ENCODE peak calls at places on chromosomes 16 and 17, in ten cellular contexts. S is K562, X is H54, U is endothelial cell of umbilical vein, T is A549, W is IMR-90, C is HCT116, Y is NB4, E is tibial nerve, A is adrenal gland. K is an unnamed sample.

GRCh38 chr17:76383645-76384221 is 676 bp upstream of the SPHK1 start:
- DNase-seq in X (no peak), A (no peak), Y (peak; percentile 74), T (peak; percentile 88), C (no peak), U (peak; percentile 68), E (peak; percentile 24), W (peak; percentile 53), S (peak; percentile 57), K (no peak)

GRCh38 chr16:1961651-1962067 is 2.3 kb downstream of the NDUFB10 start:
- DNase-seq in A (no peak), U (no peak), T (no peak), C (no peak), X (no peak), E (no peak), Y (peak; percentile 73), S (no peak), W (no peak), K (no peak)

GRCh38 chr17:10217916-10218315 is 19.5 kb upstream of the GAS7 start:
- DNase-seq in C (no peak), E (no peak), U (no peak), Y (peak; percentile 57), X (no peak), S (no peak), A (no peak), W (peak; percentile 21), T (no peak), K (no peak)

GRCh38 chr16:47978491-47979490 is 177.0 kb downstream of the ABCC12 start:
- DNase-seq in Y (no peak), A (no peak), S (no peak), U (no peak), T (no peak), E (no peak), C (no peak), X (no peak), W (no peak), K (no peak)

GRCh38 chr17:6413073-6413472 is 21.8 kb downstream of the AIPL1 start:
- DNase-seq in T (peak; percentile 84), A (no peak), X (peak; percentile 52), S (peak; percentile 11), E (no peak), U (peak; percentile 67), C (peak; percentile 36), Y (peak; percentile 55), W (peak; percentile 40), K (no peak)

GRCh38 chr17:8766731-8767130 is 8.4 kb upstream of the SPDYE4 start:
- DNase-seq in C (no peak), X (no peak), U (no peak), Y (no peak), A (no peak), E (no peak), W (no peak), S (no peak), T (no peak), K (no peak)

GRCh38 chr17:3535253-3535995 is 22.2 kb downstream of the TRPV3 start:
- DNase-seq in U (peak; percentile 27), S (peak; percentile 38), T (peak; percentile 90), C (peak; percentile 76), A (peak; percentile 54), W (peak; percentile 62), Y (peak; percentile 40), E (peak; percentile 54), X (no peak), K (peak; percentile 80)

GRCh38 chr17:53896047-53896446 is 73.3 kb downstream of the KIF2B start:
- DNase-seq in Y (peak; percentile 58), U (no peak), X (no peak), S (no peak), A (no peak), C (no peak), E (no peak), W (no peak), T (no peak), K (no peak)

GRCh38 chr17:51118330-51119195 is 2.1 kb downstream of the SPAG9 start:
- DNase-seq in Y (no peak), A (peak; percentile 42), C (no peak), T (no peak), E (peak; percentile 30), U (peak; percentile 47), X (no peak), S (no peak), W (no peak), K (no peak)

GRCh38 chr17:51119415-51120356 is 982 bp downstream of the SPAG9 start:
- DNase-seq in S (no peak), W (peak; percentile 46), A (peak; percentile 60), C (peak; percentile 38), X (peak; percentile 55), E (peak; percentile 32), Y (peak; percentile 76), U (peak; percentile 65), T (peak; percentile 50), K (peak; percentile 43)

GRCh38 chr17:51120357-51120738 is 320 bp downstream of the SPAG9 start:
- DNase-seq in U (peak; percentile 55), Y (no peak), E (peak; percentile 25), W (peak; percentile 14), T (peak; percentile 56), S (peak; percentile 49), A (peak; percentile 69), X (peak; percentile 47), C (no peak), K (peak; percentile 53)

GRCh38 chr17:51121620-51122472 is 1.2 kb upstream of the SPAG9 start:
- DNase-seq in C (peak; percentile 100), U (peak; percentile 93), E (peak; percentile 86), T (peak; percentile 99), A (peak; percentile 94), X (peak; percentile 98), Y (peak; percentile 94), S (peak; percentile 91), W (peak; percentile 94), K (peak; percentile 93)

DNA sequence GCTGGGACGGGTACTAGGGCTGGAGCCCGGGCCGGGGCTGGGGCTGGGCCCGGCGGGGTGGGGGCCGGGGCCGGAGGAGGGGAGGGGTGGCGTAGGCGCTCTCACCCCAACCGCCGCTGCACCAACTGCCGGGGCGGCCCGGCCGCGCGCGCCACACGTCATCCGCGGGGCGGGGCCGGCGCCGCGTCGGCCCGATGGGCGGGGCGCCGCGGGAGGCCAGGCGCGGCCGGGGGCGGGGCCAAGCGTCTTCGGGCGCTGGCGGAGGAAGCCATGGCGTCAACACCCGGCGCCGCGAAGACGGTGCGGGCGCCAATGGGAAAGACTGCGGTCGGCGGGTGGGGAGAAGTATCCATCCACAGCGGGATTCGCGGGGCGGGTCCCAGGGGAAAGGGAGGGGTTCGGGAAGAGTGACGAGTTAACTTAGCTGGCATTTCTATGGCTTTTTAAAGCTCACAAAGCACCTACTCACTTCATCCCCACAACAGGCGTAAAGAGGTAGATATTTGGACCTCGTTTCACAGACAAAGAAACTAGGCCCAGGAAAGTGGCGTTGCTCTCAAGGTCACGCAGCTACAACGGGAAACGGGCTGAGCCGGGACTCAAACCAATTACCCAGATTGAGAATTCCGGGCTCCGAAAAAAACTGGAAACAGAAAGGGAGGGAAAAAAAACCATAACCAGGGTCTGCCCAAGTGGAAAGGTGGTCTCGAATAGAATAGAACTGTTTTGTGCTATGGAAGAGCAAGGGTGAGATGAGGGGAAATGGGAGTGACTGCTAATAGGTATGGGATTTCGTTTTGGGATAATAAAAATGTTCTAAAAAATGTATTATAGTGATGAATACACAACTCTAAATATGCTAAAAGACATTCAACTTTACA is at the start of gene SPAG9:
- DNase-seq in X (peak; percentile 98), T (peak; percentile 97), E (peak; percentile 94), W (peak; percentile 94), A (peak; percentile 96), Y (peak; percentile 94), C (peak; percentile 95), U (peak; percentile 97), S (peak; percentile 95), K (peak; percentile 95)
- TF ChIP-seq POLR2A in X (peak; percentile 78), T (peak; percentile 46), E (peak; percentile 90), W (peak; percentile 96), A (peak; percentile 90), Y (peak; percentile 67), C (peak; percentile 45), U (no peak), S (peak; percentile 21), K (peak; percentile 65)

GRCh38 chr16:71626858-71627213 is 852 bp downstream of the MARVELD3 start:
- DNase-seq in T (peak; percentile 45), X (no peak), C (peak; percentile 56), Y (no peak), U (no peak), S (peak; percentile 48), W (no peak), E (no peak), A (no peak), K (no peak)

GRCh38 chr16:71627631-71628236 is 1.8 kb downstream of the MARVELD3 start:
- DNase-seq in Y (no peak), A (no peak), S (peak; percentile 33), X (no peak), T (no peak), W (no peak), U (no peak), C (no peak), E (no peak), K (no peak)

GRCh38 chr16:71625113-71625850 is 702 bp upstream of the MARVELD3 start:
- DNase-seq in A (no peak), X (no peak), E (no peak), Y (no peak), S (no peak), U (no peak), W (no peak), T (no peak), C (no peak), K (no peak)

GRCh38 chr16:71628810-71629209 is 2.8 kb downstream of the MARVELD3 start:
- DNase-seq in T (no peak), U (peak; percentile 54), X (peak; percentile 42), E (no peak), S (no peak), C (no peak), Y (peak; percentile 15), A (no peak), W (no peak), K (no peak)

DNA sequence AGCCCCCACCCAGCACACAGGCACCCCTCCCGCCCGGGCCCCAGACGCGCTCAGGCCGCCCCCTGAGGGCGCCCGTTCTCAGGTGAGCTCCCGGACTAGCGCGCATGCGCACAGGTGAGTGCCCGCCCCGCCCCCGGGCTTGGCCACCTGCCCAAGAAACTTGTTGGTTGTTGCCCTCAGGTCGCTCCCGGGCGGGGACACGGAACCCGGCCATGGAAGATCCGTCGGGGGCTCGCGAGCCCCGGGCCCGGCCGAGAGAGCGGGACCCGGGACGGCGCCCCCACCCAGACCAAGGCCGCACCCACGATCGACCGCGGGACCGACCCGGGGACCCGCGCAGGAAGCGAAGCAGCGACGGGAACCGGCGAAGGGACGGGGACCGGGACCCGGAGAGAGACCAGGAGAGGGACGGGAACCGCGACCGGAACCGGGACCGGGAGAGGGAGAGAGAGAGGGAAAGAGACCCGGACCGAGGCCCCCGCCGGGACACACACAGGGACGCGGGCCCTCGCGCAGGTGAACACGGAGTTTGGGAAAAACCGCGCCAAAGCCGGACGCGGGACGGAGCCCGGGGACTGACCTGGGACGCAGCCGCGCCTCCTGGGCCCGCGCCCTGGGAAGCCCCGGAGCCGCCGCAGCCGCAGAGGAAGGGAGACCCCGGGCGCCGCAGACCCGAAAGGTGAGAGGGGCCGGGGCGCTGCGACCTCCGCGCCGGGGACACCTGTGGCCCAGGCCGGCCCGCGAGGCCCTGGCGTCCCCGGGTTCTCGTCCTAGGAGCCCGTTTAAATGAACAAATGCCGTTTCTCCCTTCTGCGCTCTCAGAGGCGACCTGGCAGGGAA is at the start of gene MARVELD3:
- DNase-seq in T (peak; percentile 17), W (no peak), C (peak; percentile 76), Y (no peak), U (no peak), S (peak; percentile 62), A (no peak), X (no peak), E (no peak), K (peak; percentile 43)
- TF ChIP-seq POLR2A in T (no peak), W (no peak), C (no peak), Y (no peak), U (no peak), S (no peak), A (no peak), X (no peak), E (no peak), K (no peak)

GRCh38 chr16:79071424-79071823 is 529.1 kb downstream of the MAF start:
- DNase-seq in A (no peak), T (no peak), E (peak; percentile 28), C (no peak), S (no peak), Y (no peak), X (no peak), W (no peak), U (no peak), K (peak; percentile 61)

GRCh38 chr16:79069118-79069517 is 531.4 kb downstream of the MAF start:
- DNase-seq in X (no peak), Y (no peak), W (no peak), S (no peak), E (no peak), U (no peak), C (no peak), T (no peak), A (no peak), K (no peak)

GRCh38 chr16:79066621-79067020 is 533.9 kb downstream of the MAF start:
- DNase-seq in E (no peak), U (no peak), A (peak; percentile 22), W (no peak), C (no peak), Y (no peak), S (no peak), X (no peak), T (no peak), K (no peak)

GRCh38 chr16:79067600-79067999 is 532.9 kb downstream of the MAF start:
- DNase-seq in S (no peak), T (no peak), A (no peak), Y (no peak), W (no peak), C (no peak), X (no peak), E (no peak), U (no peak), K (no peak)

GRCh38 chr16:79069634-79070033 is 530.9 kb downstream of the MAF start:
- DNase-seq in C (no peak), A (no peak), T (no peak), X (no peak), Y (no peak), S (no peak), U (no peak), W (no peak), E (no peak), K (no peak)
- TF ChIP-seq POLR2A in C (no peak), A (no peak), T (no peak), X (no peak), Y (no peak), S (no peak), U (no peak), W (no peak), E (no peak), K (no peak)

GRCh38 chr16:67926181-67926742 is 5.4 kb downstream of the CTRL start:
- DNase-seq in Y (peak; percentile 58), S (no peak), C (no peak), T (no peak), U (peak; percentile 79), X (no peak), W (peak; percentile 30), A (no peak), E (no peak), K (no peak)

GRCh38 chr16:67930191-67930590 is 1.5 kb downstream of the CTRL start:
- DNase-seq in S (no peak), A (no peak), U (no peak), C (no peak), T (no peak), X (no peak), Y (no peak), W (no peak), E (no peak), K (no peak)

GRCh38 chr16:67928147-67928546 is 3.5 kb downstream of the CTRL start:
- DNase-seq in U (no peak), T (no peak), E (no peak), S (no peak), W (no peak), C (no peak), A (no peak), X (no peak), Y (no peak), K (no peak)

GRCh38 chr16:67928561-67929364 is 2.9 kb downstream of the CTRL start:
- DNase-seq in A (peak; percentile 79), W (peak; percentile 43), E (peak; percentile 81), X (peak; percentile 53), U (peak; percentile 50), S (peak; percentile 79), T (peak; percentile 91), C (peak; percentile 24), Y (peak; percentile 76), K (peak; percentile 75)

DNA sequence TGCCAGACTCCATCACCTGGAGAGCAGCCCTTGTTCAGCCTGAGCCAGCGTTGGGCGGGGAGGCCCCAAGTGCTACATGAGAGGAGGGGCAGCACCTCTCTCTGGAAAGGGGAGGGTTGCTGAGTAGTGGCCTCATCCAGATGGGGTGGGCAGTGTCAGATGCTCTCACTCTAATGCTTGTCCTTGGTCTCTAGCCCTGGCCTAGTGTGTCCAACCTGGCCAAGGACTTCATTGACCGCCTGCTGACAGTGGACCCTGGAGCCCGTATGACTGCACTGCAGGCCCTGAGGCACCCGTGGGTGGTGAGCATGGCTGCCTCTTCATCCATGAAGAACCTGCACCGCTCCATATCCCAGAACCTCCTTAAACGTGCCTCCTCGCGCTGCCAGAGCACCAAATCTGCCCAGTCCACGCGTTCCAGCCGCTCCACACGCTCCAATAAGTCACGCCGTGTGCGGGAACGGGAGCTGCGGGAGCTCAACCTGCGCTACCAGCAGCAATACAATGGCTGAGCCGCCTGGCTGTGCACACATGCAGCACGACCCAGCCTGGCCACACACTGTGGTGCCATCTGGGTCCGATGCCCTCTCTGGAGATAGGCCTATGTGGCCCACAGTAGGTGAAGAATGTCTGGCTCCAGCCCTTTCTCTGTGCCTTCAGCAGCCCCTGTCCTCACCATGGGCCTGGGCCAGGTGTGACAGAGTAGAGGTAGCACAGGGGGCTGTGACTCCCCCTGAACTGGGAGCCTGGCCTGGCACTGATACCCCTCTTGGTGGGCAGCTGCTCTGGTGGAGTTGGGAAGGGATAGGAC is 4.3 kb downstream of the CTRL start:
- DNase-seq in X (no peak), C (no peak), S (no peak), E (no peak), U (no peak), Y (no peak), T (no peak), W (no peak), A (no peak), K (no peak)
- TF ChIP-seq POLR2A in X (no peak), C (no peak), S (no peak), E (no peak), U (no peak), Y (no peak), T (no peak), W (no peak), A (no peak), K (no peak)

K was measured in testis.